ENCODE peak calls at places on chromosome 7, in seven cellular contexts. S is IMR-90, P is neuronal stem cell, B is H9, Y is trophoblast cell, Z is H1, R is mesenchymal stem cell. E is an unnamed sample.

GRCh38 chr7:55516399-55516798 is 55.9 kb downstream of the VOPP1 start:
- DNase-seq in S (no peak), P (no peak), B (no peak), Y (no peak), Z (no peak), R (no peak), E (no peak)

GRCh38 chr7:133478591-133479135 is 225.8 kb downstream of the EXOC4 start:
- DNase-seq in S (no peak), P (no peak), B (no peak), Y (no peak), Z (no peak), R (no peak), E (no peak)

GRCh38 chr7:149854611-149855367 is 16.6 kb downstream of the ZNF862 start:
- DNase-seq in S (peak; percentile 51), P (no peak), B (peak; percentile 83), Y (no peak), Z (no peak), R (peak; percentile 22), E (peak; percentile 84)

GRCh38 chr7:134755422-134756022 is 23.9 kb upstream of the CALD1 start:
- DNase-seq in S (no peak), P (no peak), B (no peak), Y (no peak), Z (no peak), R (peak; percentile 58), E (no peak)

GRCh38 chr7:94272821-94273583 is 121.7 kb upstream of the COL1A2 start:
- DNase-seq in S (peak; percentile 30), P (no peak), B (no peak), Y (no peak), Z (no peak), R (no peak), E (no peak)

GRCh38 chr7:96794063-96794462 is 84.4 kb upstream of the SEM1 start:
- DNase-seq in S (no peak), P (no peak), B (no peak), Y (no peak), Z (no peak), R (no peak), E (no peak)

GRCh38 chr7:19145429-19146201 is 394 bp upstream of the FERD3L start:
- DNase-seq in S (no peak), P (no peak), B (peak; percentile 66), Y (no peak), Z (peak; percentile 73), R (no peak), E (peak; percentile 44)

GRCh38 chr7:91396-92158 is 100.8 kb upstream of the FAM20C start:
- DNase-seq in S (no peak), P (no peak), B (no peak), Y (no peak), Z (no peak), R (no peak), E (no peak)

GRCh38 chr7:135761751-135762488 is 13.3 kb upstream of the FAM180A start:
- DNase-seq in S (peak; percentile 59), P (no peak), B (no peak), Y (no peak), Z (no peak), R (peak; percentile 69), E (no peak)

GRCh38 chr7:143373255-143373794 is 7.8 kb upstream of the ZYX start:
- DNase-seq in S (no peak), P (no peak), B (peak; percentile 37), Y (no peak), Z (no peak), R (no peak), E (no peak)

GRCh38 chr7:45717537-45718235 is 143.5 kb downstream of the ADCY1 start:
- DNase-seq in S (no peak), P (no peak), B (peak; percentile 17), Y (no peak), Z (no peak), R (no peak), E (no peak)

GRCh38 chr7:3005257-3005656 is 38.4 kb downstream of the CARD11 start:
- DNase-seq in S (no peak), P (no peak), B (no peak), Y (no peak), Z (no peak), R (no peak), E (no peak)

GRCh38 chr7:102193806-102194205 is 92.9 kb upstream of the SH2B2 start:
- DNase-seq in S (peak; percentile 45), P (no peak), B (no peak), Y (peak; percentile 52), Z (no peak), R (peak; percentile 50), E (no peak)

GRCh38 chr7:4177001-4177400 is 505.1 kb upstream of the FOXK1 start:
- DNase-seq in S (no peak), P (no peak), B (no peak), Y (no peak), Z (no peak), R (no peak), E (no peak)

GRCh38 chr7:66507764-66508296 is 120.9 kb upstream of the KCTD7 start:
- DNase-seq in S (no peak), P (no peak), B (no peak), Y (no peak), Z (no peak), R (no peak), E (no peak)

GRCh38 chr7:31748084-31748483 is 61.1 kb downstream of the PPP1R17 start:
- DNase-seq in S (no peak), P (no peak), B (no peak), Y (no peak), Z (no peak), R (no peak), E (no peak)

GRCh38 chr7:51350195-51350896 is 33.7 kb upstream of the COBL start:
- DNase-seq in S (no peak), P (no peak), B (no peak), Y (no peak), Z (no peak), R (peak; percentile 24), E (no peak)

GRCh38 chr7:85004402-85004801 is 182.5 kb downstream of the SEMA3D start:
- DNase-seq in S (peak; percentile 29), P (no peak), B (no peak), Y (no peak), Z (no peak), R (peak; percentile 20), E (no peak)

GRCh38 chr7:155971180-155971770 is 159.0 kb upstream of the SHH start:
- DNase-seq in S (no peak), P (no peak), B (peak; percentile 12), Y (no peak), Z (no peak), R (no peak), E (no peak)

GRCh38 chr7:106026101-106026500 is 63.0 kb downstream of the CDHR3 start:
- DNase-seq in S (no peak), P (no peak), B (no peak), Y (no peak), Z (no peak), R (no peak), E (no peak)
- H4K8ac ChIP-seq in S (no peak overlapping the region), P (no peak overlapping the region), B (no peak overlapping the region), Y (no peak overlapping the region), Z (no peak overlapping the region), R (no peak overlapping the region), E (no peak overlapping the region)

GRCh38 chr7:75900617-75901315 is 14.2 kb upstream of the POR start:
- DNase-seq in S (no peak), P (no peak), B (no peak), Y (no peak), Z (no peak), R (no peak), E (no peak)

GRCh38 chr7:75906991-75907667 is 7.8 kb upstream of the POR start:
- DNase-seq in S (no peak), P (no peak), B (no peak), Y (no peak), Z (no peak), R (no peak), E (no peak)

GRCh38 chr7:75909521-75910132 is 5.3 kb upstream of the POR start:
- DNase-seq in S (no peak), P (no peak), B (no peak), Y (no peak), Z (no peak), R (no peak), E (no peak)

GRCh38 chr7:75905785-75906604 is 9.0 kb upstream of the POR start:
- DNase-seq in S (peak; percentile 64), P (peak; percentile 65), B (peak; percentile 75), Y (peak; percentile 99), Z (no peak), R (peak; percentile 84), E (peak; percentile 55)
- H3K9ac ChIP-seq in S (no peak overlapping the region), P (no peak overlapping the region), B (no peak overlapping the region), Y (no peak overlapping the region), Z (no peak overlapping the region), R (peak overlapping the region; percentile 63), E (no peak overlapping the region)

DNA sequence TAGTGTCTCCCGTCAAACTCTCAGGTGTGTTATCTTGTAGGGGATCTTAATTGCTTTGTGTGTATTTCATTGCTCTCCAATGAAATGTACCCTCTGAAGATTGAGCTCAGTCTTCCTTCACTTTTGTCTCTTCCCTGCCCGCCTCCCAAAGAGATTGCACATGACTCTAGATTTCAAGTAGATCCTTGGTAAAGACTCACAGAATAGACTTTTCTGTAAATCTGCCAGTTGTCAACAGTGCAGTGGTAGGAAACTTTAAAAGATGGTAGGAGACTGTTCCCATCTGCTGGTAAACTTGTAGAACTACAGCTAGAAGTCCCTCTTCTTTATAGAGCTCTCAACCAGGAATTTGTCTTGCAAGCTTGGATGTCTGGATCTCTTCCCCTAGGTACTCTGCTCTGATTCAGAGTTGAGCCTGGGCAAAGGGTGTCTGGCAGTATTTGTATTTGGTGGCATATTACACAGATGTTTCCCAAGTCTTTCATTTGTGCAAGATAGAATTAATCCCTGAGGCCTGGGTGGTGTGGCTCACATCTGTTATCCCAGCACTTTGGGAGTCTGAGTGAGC is 9.6 kb downstream of the CCL26 start:
- DNase-seq in S (peak; percentile 77), P (peak; percentile 33), B (no peak), Y (peak; percentile 43), Z (no peak), R (peak; percentile 76), E (peak; percentile 79)
- H2BK120ac ChIP-seq in S (no peak overlapping the region), P (no peak overlapping the region), B (no peak overlapping the region), Y (no peak overlapping the region), Z (no peak overlapping the region), R (no peak overlapping the region), E (no peak overlapping the region)

GRCh38 chr7:141003172-141004080 is 11.3 kb downstream of the MRPS33 start:
- DNase-seq in S (no peak), P (no peak), B (no peak), Y (no peak), Z (no peak), R (no peak), E (no peak)
- H4K8ac ChIP-seq in S (no peak overlapping the region), P (no peak overlapping the region), B (no peak overlapping the region), Y (no peak overlapping the region), Z (no peak overlapping the region), R (no peak overlapping the region), E (no peak overlapping the region)

DNA sequence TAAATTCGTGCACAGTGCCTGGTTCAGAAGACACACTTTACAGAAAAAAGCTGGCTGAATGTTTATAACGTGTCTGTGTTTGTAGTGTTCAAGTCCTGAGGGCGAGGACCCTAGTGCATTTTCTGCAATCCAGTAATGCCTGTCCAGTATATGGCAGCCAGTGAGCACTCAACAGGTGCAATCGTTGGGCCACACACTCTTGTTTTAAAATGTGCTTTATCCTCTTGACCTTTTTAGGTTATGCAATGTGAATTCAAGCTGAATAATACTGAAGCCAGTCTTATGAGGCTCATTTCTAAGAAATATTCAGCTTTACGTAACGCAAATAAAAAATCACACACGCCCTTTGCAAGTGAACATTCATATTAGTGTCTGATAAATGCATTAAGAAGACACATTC is 775 bp upstream of the MTURN start:
- DNase-seq in S (no peak), P (no peak), B (no peak), Y (peak; percentile 55), Z (no peak), R (no peak), E (no peak)
- H3K9ac ChIP-seq in S (no peak overlapping the region), P (no peak overlapping the region), B (peak overlapping the region; percentile 46), Y (no peak overlapping the region), Z (no peak overlapping the region), R (peak overlapping the region; percentile 81), E (peak overlapping the region; percentile 60)

E was measured in mesendoderm.